ENCODE peak calls at places on chromosome 14, in eight cellular contexts. Q, U, V, I, S, J, O and N are unnamed samples.
A peak's percentile ranks its signal among the peaks of the same experiment; 100 is the strongest.

GRCh38 chr14:91918159-91918883 is 29.2 kb downstream of the FBLN5 start:
- DNase-seq in Q (no peak), U (no peak), V (no peak), I (no peak), S (no peak), J (no peak), O (no peak), N (no peak)

GRCh38 chr14:61591862-61592261 is 103.5 kb upstream of the HIF1A start:
- DNase-seq in Q (no peak), U (no peak), V (no peak), I (no peak), S (no peak), J (no peak), O (no peak), N (no peak)

GRCh38 chr14:73879027-73879426 is 7.6 kb upstream of the ZNF410 start:
- DNase-seq in Q (no peak), U (no peak), V (no peak), I (no peak), S (no peak), J (peak; percentile 41), O (no peak), N (no peak)

GRCh38 chr14:66507181-66507721 is 696 bp upstream of the GPHN start:
- DNase-seq in Q (no peak), U (no peak), V (peak; percentile 71), I (peak; percentile 76), S (no peak), J (no peak), O (no peak), N (no peak)

GRCh38 chr14:105282098-105282725 is 18.6 kb downstream of the BRF1 start:
- DNase-seq in Q (no peak), U (no peak), V (no peak), I (no peak), S (no peak), J (no peak), O (no peak), N (no peak)

GRCh38 chr14:62138593-62138992 is 376.4 kb downstream of the SNAPC1 start:
- DNase-seq in Q (no peak), U (peak; percentile 8), V (no peak), I (no peak), S (no peak), J (no peak), O (no peak), N (no peak)

GRCh38 chr14:95156765-95157194 is 549 bp downstream of the DICER1 start:
- DNase-seq in Q (no peak), U (peak; percentile 10), V (no peak), I (peak; percentile 36), S (peak; percentile 36), J (no peak), O (peak; percentile 31), N (no peak)

GRCh38 chr14:105602799-105603763 is 76.7 kb downstream of the TMEM121 start:
- DNase-seq in Q (no peak), U (no peak), V (no peak), I (no peak), S (no peak), J (no peak), O (no peak), N (peak; percentile 50)

GRCh38 chr14:38207830-38208815 is at the start of gene SSTR1:
- DNase-seq in Q (no peak), U (no peak), V (no peak), I (no peak), S (peak; percentile 17), J (peak; percentile 61), O (no peak), N (no peak)

GRCh38 chr14:34169561-34169960 is 218.7 kb upstream of the EGLN3 start:
- DNase-seq in Q (no peak), U (no peak), V (no peak), I (no peak), S (no peak), J (no peak), O (no peak), N (no peak)

GRCh38 chr14:104795781-104796681 is 483 bp upstream of the AKT1 start:
- DNase-seq in Q (peak; percentile 34), U (no peak), V (no peak), I (no peak), S (no peak), J (peak; percentile 60), O (no peak), N (no peak)

GRCh38 chr14:85154714-85155113 is 375.2 kb upstream of the FLRT2 start:
- DNase-seq in Q (no peak), U (no peak), V (no peak), I (no peak), S (no peak), J (no peak), O (no peak), N (no peak)

GRCh38 chr14:100898465-100898864 is 5.1 kb downstream of the RTL1 start:
- DNase-seq in Q (no peak), U (no peak), V (no peak), I (no peak), S (no peak), J (no peak), O (no peak), N (no peak)

GRCh38 chr14:64878775-64879634 is 702 bp downstream of the SPTB start:
- DNase-seq in Q (no peak), U (no peak), V (peak; percentile 81), I (peak; percentile 64), S (no peak), J (peak; percentile 6), O (peak; percentile 66), N (no peak)

GRCh38 chr14:26281280-26281998 is 316.4 kb downstream of the NOVA1 start:
- DNase-seq in Q (no peak), U (peak; percentile 53), V (peak; percentile 33), I (no peak), S (no peak), J (no peak), O (no peak), N (no peak)

GRCh38 chr14:99595034-99595433 is 9.0 kb downstream of the CCDC85C start:
- DNase-seq in Q (peak; percentile 11), U (no peak), V (no peak), I (no peak), S (no peak), J (no peak), O (no peak), N (no peak)

GRCh38 chr14:23442721-23443356 is 7.4 kb upstream of the MYH7 start:
- DNase-seq in Q (no peak), U (no peak), V (no peak), I (no peak), S (no peak), J (no peak), O (no peak), N (no peak)

GRCh38 chr14:102646615-102647014 is 54.2 kb downstream of the RCOR1 start:
- DNase-seq in Q (no peak), U (no peak), V (no peak), I (no peak), S (no peak), J (peak; percentile 18), O (no peak), N (no peak)

GRCh38 chr14:43161477-43161876 is 1345.6 kb downstream of the FSCB start:
- DNase-seq in Q (no peak), U (no peak), V (no peak), I (no peak), S (no peak), J (no peak), O (no peak), N (no peak)

GRCh38 chr14:28609228-28609828 is 157.3 kb upstream of the FOXG1 start:
- DNase-seq in Q (no peak), U (peak; percentile 66), V (peak; percentile 76), I (peak; percentile 36), S (peak; percentile 53), J (peak; percentile 9), O (peak; percentile 93), N (no peak)

GRCh38 chr14:72894623-72895378 is 900 bp upstream of the DPF3 start:
- DNase-seq in Q (no peak), U (peak; percentile 32), V (no peak), I (no peak), S (no peak), J (peak; percentile 51), O (no peak), N (no peak)

GRCh38 chr14:20655851-20656250 is 14.4 kb upstream of the OR6S1 start:
- DNase-seq in Q (no peak), U (no peak), V (no peak), I (no peak), S (no peak), J (no peak), O (no peak), N (no peak)

GRCh38 chr14:70192915-70193314 is 4.2 kb upstream of the SLC8A3 start:
- DNase-seq in Q (no peak), U (no peak), V (no peak), I (no peak), S (no peak), J (no peak), O (no peak), N (no peak)

GRCh38 chr14:101225116-101225728 is 321.7 kb upstream of the RTL1 start:
- DNase-seq in Q (no peak), U (no peak), V (no peak), I (no peak), S (no peak), J (no peak), O (no peak), N (peak; percentile 46)

GRCh38 chr14:89616425-89617141 is 199.6 kb upstream of the FOXN3 start:
- DNase-seq in Q (no peak), U (no peak), V (no peak), I (peak; percentile 63), S (no peak), J (peak; percentile 21), O (no peak), N (no peak)

GRCh38 chr14:28603606-28604005 is 163.0 kb upstream of the FOXG1 start:
- DNase-seq in Q (no peak), U (peak; percentile 15), V (no peak), I (peak; percentile 1), S (no peak), J (no peak), O (no peak), N (no peak)

GRCh38 chr14:37145395-37145794 is 27.0 kb downstream of the SLC25A21 start:
- DNase-seq in Q (no peak), U (no peak), V (no peak), I (no peak), S (no peak), J (peak; percentile 55), O (no peak), N (no peak)

GRCh38 chr14:102574840-102575478 is 17.5 kb upstream of the RCOR1 start:
- DNase-seq in Q (no peak), U (no peak), V (no peak), I (peak; percentile 19), S (no peak), J (no peak), O (no peak), N (no peak)